ENCODE peak calls at places on chromosome 2, in four cellular contexts. M is HFFc6, E is skeletal muscle cell, R is fibroblast of lung. H is an unnamed sample.

GRCh38 chr2:128568106-128568505 is 249.4 kb upstream of the HS6ST1 start:
- DNase-seq in M (no peak), E (no peak), R (no peak), H (no peak)

GRCh38 chr2:237482485-237482884 is 4.6 kb upstream of the MLPH start:
- DNase-seq in M (no peak), E (no peak), R (no peak), H (no peak)

GRCh38 chr2:81650048-81650971 is 1345.8 kb upstream of the LRRTM1 start:
- DNase-seq in M (no peak), E (no peak), R (peak), H (no peak)

GRCh38 chr2:166057363-166058169 is 70.3 kb downstream of the SCN1A start:
- DNase-seq in M (peak), E (peak), R (peak), H (peak)

GRCh38 chr2:104885119-104885777 is 31.3 kb downstream of the POU3F3 start:
- DNase-seq in M (no peak), E (no peak), R (no peak), H (no peak)

GRCh38 chr2:647003-647560 is 30.1 kb downstream of the TMEM18 start:
- DNase-seq in M (no peak), E (no peak), R (no peak), H (no peak)

GRCh38 chr2:223692227-223692947 is 90.2 kb upstream of the SCG2 start:
- DNase-seq in M (peak), E (no peak), R (peak), H (no peak)

GRCh38 chr2:29977284-29977683 is 55.9 kb upstream of the ALK start:
- DNase-seq in M (no peak), E (no peak), R (no peak), H (no peak)

GRCh38 chr2:234763051-234763909 is 188.5 kb upstream of the SH3BP4 start:
- DNase-seq in M (no peak), E (no peak), R (peak), H (no peak)

GRCh38 chr2:133331437-133331836 is 236.8 kb downstream of the NCKAP5 start:
- DNase-seq in M (no peak), E (no peak), R (no peak), H (no peak)

GRCh38 chr2:46179037-46179621 is 118.1 kb upstream of the EPAS1 start:
- DNase-seq in M (peak), E (peak), R (peak), H (peak)

GRCh38 chr2:217262916-217263315 is 403.1 kb upstream of the TNP1 start:
- DNase-seq in M (no peak), E (no peak), R (peak), H (no peak)

GRCh38 chr2:20465716-20466391 is 19.0 kb downstream of the RHOB start:
- DNase-seq in M (no peak), E (no peak), R (no peak), H (no peak)

GRCh38 chr2:49113046-49113445 is 41.3 kb downstream of the FSHR start:
- DNase-seq in M (no peak), E (no peak), R (no peak), H (no peak)

GRCh38 chr2:205930209-205930608 is 155.8 kb downstream of the INO80D start:
- DNase-seq in M (peak), E (no peak), R (peak), H (no peak)

GRCh38 chr2:19488009-19488691 is 129.7 kb upstream of the OSR1 start:
- DNase-seq in M (peak), E (peak), R (peak), H (peak)

GRCh38 chr2:17757321-17757720 is 3.4 kb downstream of the GEN1 start:
- DNase-seq in M (peak), E (no peak), R (peak), H (no peak)

GRCh38 chr2:73028841-73029240 is 42.7 kb downstream of the SFXN5 start:
- DNase-seq in M (no peak), E (peak), R (no peak), H (no peak)

GRCh38 chr2:145096582-145096981 is 576.7 kb upstream of the ZEB2 start:
- DNase-seq in M (peak), E (no peak), R (peak), H (no peak)

GRCh38 chr2:86706220-86706619 is 13.9 kb upstream of the RMND5A start:
- DNase-seq in M (no peak), E (no peak), R (no peak), H (no peak)

GRCh38 chr2:165469417-165469816 is at the start of gene CSRNP3:
- DNase-seq in M (peak), E (peak), R (peak), H (peak)

GRCh38 chr2:40700211-40700954 is 248.5 kb upstream of the SLC8A1 start:
- DNase-seq in M (no peak), E (no peak), R (no peak), H (no peak)

GRCh38 chr2:38245114-38245641 is 131.9 kb downstream of the ATL2 start:
- DNase-seq in M (no peak), E (no peak), R (peak), H (no peak)

GRCh38 chr2:24853996-24854395 is 60.8 kb downstream of the CENPO start:
- DNase-seq in M (no peak), E (no peak), R (no peak), H (no peak)

GRCh38 chr2:235665656-235666239 is 171.9 kb downstream of the AGAP1 start:
- DNase-seq in M (no peak), E (no peak), R (peak), H (no peak)

GRCh38 chr2:159083601-159084000 is 115.2 kb downstream of the TANC1 start:
- DNase-seq in M (peak), E (no peak), R (peak), H (no peak)

GRCh38 chr2:53353372-53354111 is 414.1 kb upstream of the CHAC2 start:
- DNase-seq in M (no peak), E (peak), R (peak), H (no peak)

GRCh38 chr2:147464737-147465437 is 379.9 kb upstream of the ACVR2A start:
- DNase-seq in M (no peak), E (no peak), R (peak), H (no peak)

GRCh38 chr2:69027060-69027459 is 14.1 kb downstream of the ANTXR1 start:
- DNase-seq in M (no peak), E (no peak), R (no peak), H (no peak)

GRCh38 chr2:26344581-26345283 is 1.2 kb upstream of the SELENOI start:
- DNase-seq in M (no peak), E (no peak), R (peak), H (no peak)